ENCODE peak calls at places on chromosomes 2 and 18, in eight cellular contexts. Y is right cardiac atrium, X is breast epithelium, I is HCT116, R is fibroblast of lung, F is uterus, G is A549, P is transverse colon. Q is an unnamed sample.

GRCh38 chr2:126823951-126824350 is 74.7 kb upstream of the TEX51 start:
- DNase-seq in G (no peak), Y (no peak), R (no peak), I (no peak), F (no peak), P (no peak), X (no peak), Q (no peak)

GRCh38 chr2:132448771-132449170 is 32.2 kb downstream of the GPR39 start:
- DNase-seq in G (no peak), X (no peak), P (peak; percentile 14), R (peak; percentile 29), Y (no peak), F (no peak), I (no peak), Q (no peak)

GRCh38 chr2:38516122-38516521 is 86.6 kb downstream of the HNRNPLL start:
- DNase-seq in R (no peak), X (no peak), F (no peak), Y (no peak), I (no peak), P (no peak), G (no peak), Q (no peak)

GRCh38 chr2:21920721-21921120 is 797.0 kb downstream of the TDRD15 start:
- DNase-seq in X (no peak), R (no peak), I (no peak), G (no peak), P (no peak), F (no peak), Y (no peak), Q (no peak)

GRCh38 chr2:71682341-71682740 is 229.0 kb downstream of the DYSF start:
- DNase-seq in Y (peak; percentile 20), X (peak; percentile 27), F (no peak), R (no peak), G (no peak), P (no peak), I (no peak), Q (no peak)

GRCh38 chr2:224109710-224110109 is 70.6 kb upstream of the SERPINE2 start:
- DNase-seq in P (no peak), X (no peak), F (no peak), Y (peak; percentile 27), I (no peak), R (no peak), G (no peak), Q (no peak)

GRCh38 chr2:54904836-54905235 is 145.4 kb downstream of the RTN4 start:
- DNase-seq in I (peak; percentile 26), Y (no peak), F (no peak), X (no peak), P (peak; percentile 76), R (no peak), G (no peak), Q (no peak)

GRCh38 chr2:217360781-217361485 is 501.1 kb upstream of the TNP1 start:
- DNase-seq in I (no peak), G (no peak), X (no peak), Y (peak; percentile 46), F (peak; percentile 72), P (no peak), R (peak; percentile 93), Q (peak; percentile 56)

GRCh38 chr2:217529271-217529670 is 473.5 kb downstream of the TNS1 start:
- DNase-seq in X (no peak), G (no peak), Y (no peak), F (no peak), P (no peak), I (no peak), R (no peak), Q (no peak)

GRCh38 chr2:218357194-218358177 is 829 bp downstream of the CATIP start:
- DNase-seq in I (no peak), R (no peak), F (no peak), X (no peak), P (no peak), G (no peak), Y (no peak), Q (no peak)

GRCh38 chr2:96105994-96106393 is 10.4 kb downstream of the ADRA2B start:
- DNase-seq in G (no peak), Y (no peak), F (no peak), P (no peak), X (no peak), I (no peak), R (no peak), Q (no peak)

GRCh38 chr2:96727431-96727830 is 12.4 kb downstream of the LMAN2L start:
- DNase-seq in R (no peak), I (no peak), G (no peak), P (no peak), X (no peak), F (no peak), Y (no peak), Q (no peak)

GRCh38 chr2:16625201-16625729 is 40.4 kb downstream of the CYRIA start:
- DNase-seq in R (no peak), X (no peak), I (no peak), P (peak; percentile 26), G (no peak), Y (peak; percentile 60), F (peak; percentile 30), Q (peak; percentile 59)

GRCh38 chr2:54839526-54840255 is 116.2 kb downstream of the EML6 start:
- DNase-seq in X (no peak), Y (no peak), I (no peak), F (no peak), G (no peak), P (no peak), R (peak; percentile 10), Q (no peak)

GRCh38 chr2:11315074-11315705 is 29.2 kb downstream of the ROCK2 start:
- DNase-seq in G (no peak), F (no peak), I (no peak), P (no peak), R (no peak), Y (no peak), X (no peak), Q (no peak)

GRCh38 chr2:65548571-65549261 is 116.3 kb upstream of the SPRED2 start:
- DNase-seq in P (no peak), G (no peak), I (no peak), F (no peak), R (peak; percentile 49), X (no peak), Y (no peak), Q (no peak)

GRCh38 chr2:222228046-222228445 is 70.8 kb downstream of the PAX3 start:
- DNase-seq in R (no peak), F (no peak), G (no peak), P (no peak), X (no peak), Y (no peak), I (no peak), Q (no peak)

GRCh38 chr2:177284531-177284930 is 20.0 kb upstream of the NFE2L2 start:
- DNase-seq in X (no peak), R (no peak), G (no peak), Y (no peak), F (no peak), P (no peak), I (no peak), Q (no peak)

GRCh38 chr18:6960656-6961055 is 156.9 kb downstream of the LAMA1 start:
- DNase-seq in G (no peak), I (no peak), X (no peak), Y (no peak), P (no peak), R (peak; percentile 58), F (no peak), Q (no peak)

DNA sequence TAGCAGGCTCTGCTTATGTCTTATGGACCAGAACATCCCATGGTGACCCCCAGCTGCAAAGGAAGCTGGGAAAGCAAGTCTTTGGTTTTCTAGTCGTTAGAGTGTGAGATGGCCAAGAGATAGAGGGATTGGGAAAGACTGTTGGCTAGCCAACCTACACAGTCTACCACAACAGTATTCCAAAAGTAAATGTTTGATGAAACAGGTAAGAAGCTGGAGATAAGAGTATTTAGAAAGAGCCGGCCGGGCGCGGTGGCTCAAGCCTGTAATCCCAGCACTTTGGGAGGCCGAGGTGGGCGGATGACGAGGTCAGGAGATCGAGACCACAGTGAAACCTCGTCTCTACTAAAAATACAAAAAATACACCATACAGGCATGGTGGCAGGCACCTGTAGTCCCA is 124.4 kb downstream of the GALNT1 start:
- DNase-seq in P (no peak), R (no peak), X (no peak), G (no peak), I (no peak), F (no peak), Y (no peak), Q (no peak)
- H3K4me1 ChIP-seq in P (no peaks in the 10 kb centered on the region), R (peaks cover 2% of the 10 kb centered on the region), X (no peaks in the 10 kb centered on the region), G (peaks cover 10% of the 10 kb centered on the region), I (no peaks in the 10 kb centered on the region), F (no peaks in the 10 kb centered on the region), Y (peaks cover 2% of the 10 kb centered on the region), Q (no peaks in the 10 kb centered on the region)

DNA sequence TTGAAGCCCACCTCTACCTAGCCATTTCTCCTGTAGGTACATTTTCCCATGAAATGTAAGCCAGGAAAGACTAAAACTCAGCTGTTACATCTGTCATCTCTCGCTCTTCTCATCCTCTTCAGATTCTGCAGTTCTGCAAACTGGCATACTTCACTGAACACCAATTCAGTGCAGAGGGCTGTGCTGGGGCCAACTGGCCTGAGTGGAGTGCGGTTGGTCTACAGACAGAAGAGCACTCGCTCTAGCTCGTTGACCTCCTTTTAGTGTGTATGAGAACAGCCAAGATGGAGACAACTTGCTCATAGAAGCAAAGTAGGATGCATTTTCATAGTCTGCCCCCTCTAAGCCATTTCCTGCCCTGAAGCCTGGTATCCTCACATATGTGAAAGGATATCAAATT is 862.6 kb downstream of the BCL11A start:
- DNase-seq in R (no peak), I (no peak), P (no peak), Y (no peak), X (no peak), G (no peak), F (no peak), Q (no peak)
- H3K4me1 ChIP-seq in R (no peaks in the 10 kb centered on the region), I (no peaks in the 10 kb centered on the region), P (no peaks in the 10 kb centered on the region), Y (peaks cover 1% of the 10 kb centered on the region), X (no peaks in the 10 kb centered on the region), G (no peaks in the 10 kb centered on the region), F (no peaks in the 10 kb centered on the region), Q (no peaks in the 10 kb centered on the region)

GRCh38 chr2:63842149-63843061 is 709 bp downstream of the UGP2 start:
- DNase-seq in X (no peak), F (peak; percentile 54), R (peak; percentile 65), Y (no peak), G (peak; percentile 20), P (peak; percentile 60), I (no peak), Q (peak; percentile 76)

GRCh38 chr2:63841254-63842022 is at the start of gene UGP2:
- DNase-seq in P (peak; percentile 94), G (peak; percentile 75), R (peak; percentile 96), I (peak; percentile 80), X (peak; percentile 81), Y (peak; percentile 97), F (peak; percentile 92), Q (peak; percentile 93)

GRCh38 chr2:63844616-63845015 is 2.9 kb downstream of the UGP2 start:
- DNase-seq in P (no peak), F (no peak), Y (no peak), X (no peak), R (no peak), G (no peak), I (no peak), Q (no peak)

GRCh38 chr2:63843791-63844190 is 2.1 kb downstream of the UGP2 start:
- DNase-seq in P (no peak), G (no peak), X (no peak), Y (no peak), I (no peak), F (no peak), R (no peak), Q (no peak)

GRCh38 chr2:63843093-63843492 is 1.4 kb downstream of the UGP2 start:
- DNase-seq in P (no peak), R (no peak), F (no peak), Y (no peak), I (no peak), G (no peak), X (no peak), Q (no peak)
- H3K4me1 ChIP-seq in P (peaks cover 32% of the 10 kb centered on the region), R (no peaks in the 10 kb centered on the region), F (no peaks in the 10 kb centered on the region), Y (peaks cover 13% of the 10 kb centered on the region), I (peaks cover 7% of the 10 kb centered on the region), G (peaks cover 17% of the 10 kb centered on the region), X (no peaks in the 10 kb centered on the region), Q (peaks cover 44% of the 10 kb centered on the region)

GRCh38 chr2:85611217-85611704 is 605 bp downstream of the C2orf68 start:
- DNase-seq in R (no peak), G (no peak), F (no peak), I (no peak), Y (no peak), X (no peak), P (no peak), Q (no peak)
- H3K4me1 ChIP-seq in R (peaks cover 12% of the 10 kb centered on the region), G (peaks cover 12% of the 10 kb centered on the region), F (no peaks in the 10 kb centered on the region), I (peaks cover 9% of the 10 kb centered on the region), Y (peaks cover under 1% of the 10 kb centered on the region), X (no peaks in the 10 kb centered on the region), P (peaks cover 10% of the 10 kb centered on the region), Q (peaks cover 60% of the 10 kb centered on the region)

Q was measured in psoas muscle.